ENCODE peak calls at places on chromosomes 1 and 21, in seven cellular contexts. X is activated naive CD4-positive, alpha-beta T cell; V is AG08396; G is mesendoderm; O is cerebellar nuclear complex; B is amygdala; P is NCI-H345. D is an unnamed sample.
A peak's percentile ranks its signal among the peaks of the same experiment; 100 is the strongest.

GRCh38 chr1:18284750-18285532 is 177.3 kb downstream of the IGSF21 start:
- DNase-seq in X (no peak), V (no peak), G (peak; percentile 40), O (no peak), B (no peak), P (no peak), D (no peak)

GRCh38 chr1:85313888-85314696 is 37.7 kb upstream of the BCL10 start:
- DNase-seq in X (no peak), V (peak; percentile 63), G (peak; percentile 46), O (no peak), B (no peak), P (peak; percentile 17), D (no peak)

GRCh38 chr1:167922611-167923074 is 8.7 kb upstream of the ADCY10 start:
- DNase-seq in X (no peak), V (no peak), G (no peak), O (no peak), B (no peak), P (no peak), D (no peak)

GRCh38 chr1:112387807-112388206 is 8.2 kb upstream of the CTTNBP2NL start:
- DNase-seq in X (no peak), V (no peak), G (no peak), O (no peak), B (no peak), P (no peak), D (no peak)

GRCh38 chr1:157596384-157596783 is 1.5 kb downstream of the FCRL4 start:
- DNase-seq in X (no peak), V (no peak), G (no peak), O (no peak), B (no peak), P (no peak), D (no peak)

GRCh38 chr21:45889115-45889708 is 92.4 kb upstream of the COL6A1 start:
- DNase-seq in X (no peak), V (no peak), G (no peak), O (no peak), B (no peak), P (no peak), D (no peak)

GRCh38 chr1:47228644-47229030 is 3.4 kb downstream of the TAL1 start:
- DNase-seq in X (no peak), V (peak; percentile 4), G (no peak), O (no peak), B (no peak), P (no peak), D (no peak)

GRCh38 chr1:215599418-215599817 is 32.3 kb downstream of the KCTD3 start:
- DNase-seq in X (no peak), V (no peak), G (peak; percentile 6), O (no peak), B (no peak), P (peak; percentile 34), D (no peak)

GRCh38 chr1:116556289-116557006 is 14.4 kb downstream of the CD58 start:
- DNase-seq in X (no peak), V (no peak), G (no peak), O (no peak), B (no peak), P (no peak), D (peak; percentile 91)

GRCh38 chr1:26797627-26798026 is 9.9 kb downstream of the PIGV start:
- DNase-seq in X (no peak), V (no peak), G (no peak), O (no peak), B (no peak), P (no peak), D (no peak)

GRCh38 chr1:244302889-244303609 is 148.7 kb downstream of the ADSS2 start:
- DNase-seq in X (no peak), V (peak; percentile 48), G (peak; percentile 94), O (no peak), B (no peak), P (no peak), D (no peak)

GRCh38 chr1:206685749-206686485 is 1.2 kb downstream of the MAPKAPK2 start:
- DNase-seq in X (no peak), V (peak; percentile 90), G (peak; percentile 89), O (no peak), B (peak; percentile 44), P (no peak), D (peak; percentile 75)

GRCh38 chr21:29376556-29376955 is 77.8 kb downstream of the BACH1 start:
- DNase-seq in X (peak; percentile 2), V (peak; percentile 15), G (peak; percentile 89), O (no peak), B (no peak), P (peak; percentile 14), D (peak; percentile 74)

GRCh38 chr1:58165073-58165472 is 381.5 kb downstream of the OMA1 start:
- DNase-seq in X (no peak), V (no peak), G (no peak), O (no peak), B (no peak), P (no peak), D (no peak)

GRCh38 chr1:3651939-3652537 is at the start of gene TP73:
- DNase-seq in X (no peak), V (peak; percentile 30), G (peak; percentile 11), O (no peak), B (no peak), P (peak; percentile 63), D (no peak)

GRCh38 chr1:21361506-21361905 is 71.2 kb upstream of the ECE1 start:
- DNase-seq in X (no peak), V (no peak), G (no peak), O (no peak), B (peak; percentile 22), P (no peak), D (no peak)

GRCh38 chr1:201349091-201349490 is 28.4 kb downstream of the TNNT2 start:
- DNase-seq in X (no peak), V (no peak), G (no peak), O (no peak), B (peak; percentile 18), P (no peak), D (no peak)

GRCh38 chr1:74943046-74943445 is 191.1 kb upstream of the LHX8 start:
- DNase-seq in X (no peak), V (no peak), G (no peak), O (no peak), B (no peak), P (no peak), D (no peak)

GRCh38 chr1:160625725-160626498 is 20.9 kb downstream of the SLAMF1 start:
- DNase-seq in X (no peak), V (no peak), G (no peak), O (no peak), B (no peak), P (no peak), D (peak; percentile 86)

GRCh38 chr1:200911361-200911760 is 16.7 kb downstream of the INAVA start:
- DNase-seq in X (no peak), V (no peak), G (no peak), O (no peak), B (no peak), P (no peak), D (no peak)

GRCh38 chr1:239929317-239929716 is 162.4 kb upstream of the FMN2 start:
- DNase-seq in X (no peak), V (no peak), G (no peak), O (no peak), B (no peak), P (no peak), D (no peak)

GRCh38 chr1:109392788-109393580 is 4.7 kb downstream of the SORT1 start:
- DNase-seq in X (no peak), V (peak; percentile 74), G (no peak), O (no peak), B (peak; percentile 64), P (no peak), D (no peak)

GRCh38 chr1:154076413-154076812 is 78.5 kb downstream of the NUP210L start:
- DNase-seq in X (no peak), V (no peak), G (no peak), O (no peak), B (no peak), P (no peak), D (no peak)

D was measured in activated CD4-positive, alpha-beta memory T cell treated with anti-CD3 and anti-CD28 coated beads for 36 hours.